ENCODE peak calls at places on chromosomes 3 and 15, in ten cellular contexts. G is upper lobe of right lung, O is progenitor cell of endocrine pancreas, K is psoas muscle, Z is GM13977, P is brain microvascular endothelial cell, A is colonic mucosa, M is stomach, I is cardiac muscle cell, R is A549. Q is an unnamed sample.

GRCh38 chr15:84856731-84857417 is 27.6 kb upstream of the SLC28A1 start:
- DNase-seq in R (no peak), P (no peak), A (no peak), G (no peak), K (no peak), I (no peak), M (no peak), Z (no peak), O (no peak), Q (no peak)

GRCh38 chr3:13235897-13236296 is 162.7 kb upstream of the IQSEC1 start:
- DNase-seq in K (no peak), R (no peak), M (no peak), O (no peak), A (no peak), P (no peak), Z (no peak), G (no peak), I (no peak), Q (no peak)

GRCh38 chr15:39153718-39154117 is 427.2 kb upstream of the THBS1 start:
- DNase-seq in K (no peak), P (no peak), G (no peak), Z (no peak), R (no peak), O (no peak), M (no peak), A (peak), I (no peak), Q (no peak)

GRCh38 chr3:187718802-187719201 is 16.4 kb upstream of the RTP2 start:
- DNase-seq in A (no peak), R (no peak), K (no peak), G (no peak), P (no peak), M (no peak), Z (no peak), O (no peak), I (no peak), Q (no peak)

GRCh38 chr3:12990306-12990705 is 82.9 kb downstream of the IQSEC1 start:
- DNase-seq in P (no peak), K (no peak), R (no peak), G (no peak), M (no peak), O (no peak), A (no peak), Z (no peak), I (no peak), Q (no peak)

GRCh38 chr15:42133892-42134502 is 22.4 kb downstream of the PLA2G4F start:
- DNase-seq in Z (peak), A (peak), O (no peak), M (peak), I (peak), R (peak), K (no peak), G (peak), P (no peak), Q (peak)

GRCh38 chr15:71103102-71103676 is 12.1 kb upstream of the THSD4 start:
- DNase-seq in M (peak), P (peak), R (no peak), I (peak), K (no peak), A (no peak), Z (peak), G (no peak), O (no peak), Q (peak)

GRCh38 chr15:73899197-73900128 is 26.1 kb downstream of the TBC1D21 start:
- DNase-seq in Z (no peak), I (peak), R (no peak), K (no peak), G (no peak), A (no peak), M (no peak), O (no peak), P (no peak), Q (no peak)

GRCh38 chr3:25582242-25582641 is 82.5 kb downstream of the TOP2B start:
- DNase-seq in P (peak), R (peak), Z (no peak), I (peak), M (no peak), O (no peak), G (no peak), A (no peak), K (no peak), Q (peak)

GRCh38 chr15:56524915-56525314 is 60.0 kb upstream of the MNS1 start:
- DNase-seq in Z (no peak), A (no peak), P (peak), K (no peak), I (no peak), M (no peak), R (no peak), O (no peak), G (no peak), Q (peak)

GRCh38 chr15:95556225-95556624 is 774.3 kb upstream of the NR2F2 start:
- DNase-seq in Z (no peak), R (no peak), P (no peak), G (no peak), K (no peak), I (no peak), A (no peak), M (no peak), O (no peak), Q (no peak)

GRCh38 chr3:51646091-51646490 is 25.0 kb upstream of the TEX264 start:
- DNase-seq in P (peak), M (no peak), Z (no peak), O (no peak), K (no peak), I (no peak), A (no peak), R (no peak), G (no peak), Q (no peak)

GRCh38 chr3:58574682-58575081 is 2.5 kb downstream of the FAM107A start:
- DNase-seq in G (no peak), K (no peak), O (no peak), I (no peak), R (no peak), Z (no peak), P (no peak), M (no peak), A (no peak), Q (no peak)

GRCh38 chr15:66827039-66827697 is 125.1 kb downstream of the SMAD6 start:
- DNase-seq in G (peak), I (no peak), P (no peak), A (no peak), R (no peak), Z (no peak), K (no peak), M (no peak), O (no peak), Q (no peak)
- TF ChIP-seq CTCF in G (no peak), I (no peak), P (no peak), A (no peak), R (no peak), Z (no peak), K (no peak), M (no peak), O (no peak), Q (no peak)

DNA sequence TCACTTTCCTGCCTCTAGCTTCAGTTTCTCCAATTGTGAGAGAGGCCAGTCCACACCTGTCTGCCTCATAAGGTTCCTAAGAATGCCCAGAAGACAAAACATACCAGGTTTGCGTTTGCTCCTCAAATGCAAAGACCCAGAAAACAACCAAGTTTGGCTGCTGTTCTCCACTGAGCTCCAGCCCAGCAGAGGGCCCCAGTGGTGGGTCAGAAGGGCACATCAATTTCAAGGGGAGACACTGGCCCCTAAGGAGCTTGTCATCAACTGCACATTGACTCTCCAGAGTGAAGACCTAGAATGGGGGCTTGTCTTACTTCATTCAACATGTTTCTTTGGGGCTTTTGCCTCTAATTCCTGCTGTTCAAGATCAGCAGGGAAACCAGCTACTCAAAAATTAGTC is 127.9 kb upstream of the SLC6A11 start:
- DNase-seq in K (no peak), I (no peak), P (no peak), A (no peak), Z (no peak), R (no peak), G (no peak), O (no peak), M (no peak), Q (no peak)
- TF ChIP-seq CTCF in K (no peak), I (no peak), P (no peak), A (no peak), Z (no peak), R (no peak), G (no peak), O (no peak), M (no peak), Q (no peak)

DNA sequence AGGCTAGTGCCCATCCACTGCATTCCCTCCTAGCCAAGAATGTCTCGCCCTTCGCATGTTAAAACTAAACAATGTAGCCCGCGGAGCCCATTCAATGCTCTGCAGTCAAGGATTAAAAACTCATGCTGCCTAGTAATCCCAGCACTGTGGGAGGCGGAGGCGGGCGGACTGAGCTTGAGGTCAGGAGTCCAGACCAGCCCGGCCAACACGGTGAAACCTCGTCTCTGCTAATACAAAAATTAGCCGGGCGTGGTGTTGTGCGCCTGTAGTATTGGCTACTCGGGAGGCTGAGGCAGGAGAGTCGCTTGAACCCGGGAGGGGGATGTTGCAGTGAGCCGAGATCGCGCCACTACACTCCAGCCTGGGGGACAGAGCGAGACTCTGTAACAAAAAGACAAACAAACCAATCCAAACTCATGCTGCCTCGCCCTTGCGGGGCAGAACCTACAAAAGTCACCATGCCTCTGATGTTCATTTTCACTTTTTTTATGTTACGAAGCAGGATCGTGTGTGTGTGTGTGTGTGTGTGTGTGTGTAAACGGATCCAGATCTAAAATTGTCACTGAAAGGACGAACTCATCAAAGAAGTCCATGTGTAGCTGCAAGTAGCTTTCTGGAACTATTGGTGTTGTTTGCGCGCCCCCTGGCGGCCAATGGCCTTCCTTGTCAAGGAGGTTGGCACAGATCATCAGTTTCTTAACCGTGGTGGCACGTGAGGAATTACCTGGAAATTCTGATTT is 54.8 kb upstream of the SPESP1 start:
- DNase-seq in P (peak), Z (peak), R (peak), G (peak), K (peak), O (peak), I (peak), A (peak), M (peak), Q (peak)
- TF ChIP-seq CTCF in P (peak), Z (peak), R (peak), G (peak), K (peak), O (peak), I (peak), A (peak), M (peak), Q (peak)

DNA sequence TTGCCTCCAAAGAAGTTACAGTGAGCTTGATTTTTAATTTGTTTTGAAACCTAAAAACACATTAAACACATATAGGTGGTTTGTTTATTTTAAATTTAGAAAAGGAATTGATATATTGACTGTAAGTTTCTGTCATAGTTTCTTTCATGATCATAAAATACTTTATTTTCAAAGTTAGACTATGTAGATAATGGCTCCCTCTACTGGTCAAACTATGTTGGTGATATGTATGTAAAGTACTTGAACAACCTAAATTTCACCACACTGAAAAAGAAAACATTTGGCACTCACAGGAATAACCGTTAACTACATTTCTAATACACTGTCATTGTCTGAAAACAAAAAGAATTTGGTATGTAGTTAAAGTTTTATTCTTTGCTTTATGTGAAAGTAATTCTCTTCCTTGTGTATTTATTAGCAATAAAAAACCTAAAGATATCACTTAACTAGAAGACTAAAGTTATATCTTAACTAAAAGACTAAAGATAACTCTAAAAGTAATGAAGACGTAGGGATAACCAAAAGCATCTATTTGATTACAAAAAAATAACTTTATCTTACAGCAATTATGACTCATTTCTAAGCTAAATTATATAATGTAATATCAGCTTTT is 427.5 kb downstream of the VGLL3 start:
- DNase-seq in Z (peak), G (no peak), P (no peak), M (no peak), A (no peak), I (peak), R (peak), O (no peak), K (no peak), Q (peak)
- TF ChIP-seq CTCF in Z (peak), G (peak), P (peak), M (no peak), A (peak), I (peak), R (peak), O (peak), K (peak), Q (peak)

DNA sequence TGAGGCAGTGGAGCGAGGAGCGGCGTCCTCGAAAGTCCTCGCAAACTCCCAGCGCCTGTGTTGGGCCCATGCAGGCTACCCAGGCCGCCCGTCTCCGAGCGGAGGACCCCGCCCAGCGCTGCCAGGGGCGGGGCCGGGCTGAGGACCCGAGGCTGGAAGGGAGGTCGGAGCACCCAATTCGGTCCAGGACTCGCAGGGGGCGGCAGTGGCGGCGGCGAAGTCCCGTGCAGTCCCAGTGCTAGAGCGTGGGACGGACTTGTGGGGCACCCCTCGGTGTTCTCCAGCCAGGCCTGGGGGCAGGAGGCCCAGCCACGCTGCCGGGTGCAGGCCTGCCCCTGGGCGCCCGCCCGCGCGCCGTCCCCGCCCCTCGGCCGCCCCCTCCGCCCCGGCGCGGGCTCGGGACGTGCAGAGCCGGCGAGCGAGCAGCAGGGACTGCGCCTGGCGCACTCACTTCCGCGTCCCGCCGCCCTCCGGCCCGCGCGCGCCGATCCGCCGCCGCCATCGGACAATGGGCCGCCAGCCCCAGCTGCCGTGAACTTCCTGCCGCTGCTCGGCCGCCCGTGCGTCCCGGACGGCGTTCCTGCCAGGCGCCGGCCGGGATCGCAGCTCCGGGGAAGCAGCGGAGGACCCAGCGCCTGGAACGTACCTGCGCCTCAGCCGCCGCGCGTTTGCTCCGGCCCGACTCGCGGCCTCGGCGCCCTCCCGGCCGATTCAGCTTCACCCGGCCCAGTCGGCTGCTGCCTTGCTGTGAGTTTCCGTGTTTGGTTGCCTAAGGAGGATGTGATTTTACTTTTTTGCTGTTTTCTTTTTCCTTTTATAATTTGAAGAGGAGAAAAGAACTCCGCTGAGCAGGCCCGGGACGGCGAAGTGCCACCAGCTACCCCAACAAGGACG is 596 bp upstream of the LIMD1 start:
- DNase-seq in I (peak), P (peak), K (peak), A (peak), G (peak), Z (peak), M (peak), R (peak), O (peak), Q (peak)
- TF ChIP-seq CTCF in I (no peak), P (no peak), K (no peak), A (no peak), G (no peak), Z (peak), M (no peak), R (no peak), O (no peak), Q (no peak)

GRCh38 chr3:14608298-14608697 is 43.3 kb upstream of the CCDC174 start:
- DNase-seq in P (no peak), Z (no peak), A (no peak), R (no peak), G (no peak), K (no peak), I (no peak), M (no peak), O (no peak), Q (no peak)
- TF ChIP-seq CTCF in P (peak), Z (no peak), A (no peak), R (peak), G (no peak), K (no peak), I (no peak), M (no peak), O (no peak), Q (peak)

GRCh38 chr15:91689377-91689776 is 164.1 kb upstream of the SLCO3A1 start:
- DNase-seq in Z (no peak), A (no peak), K (no peak), O (no peak), G (no peak), P (no peak), M (no peak), I (no peak), R (no peak), Q (no peak)
- TF ChIP-seq CTCF in Z (no peak), A (no peak), K (no peak), O (no peak), G (no peak), P (no peak), M (no peak), I (no peak), R (no peak), Q (no peak)

DNA sequence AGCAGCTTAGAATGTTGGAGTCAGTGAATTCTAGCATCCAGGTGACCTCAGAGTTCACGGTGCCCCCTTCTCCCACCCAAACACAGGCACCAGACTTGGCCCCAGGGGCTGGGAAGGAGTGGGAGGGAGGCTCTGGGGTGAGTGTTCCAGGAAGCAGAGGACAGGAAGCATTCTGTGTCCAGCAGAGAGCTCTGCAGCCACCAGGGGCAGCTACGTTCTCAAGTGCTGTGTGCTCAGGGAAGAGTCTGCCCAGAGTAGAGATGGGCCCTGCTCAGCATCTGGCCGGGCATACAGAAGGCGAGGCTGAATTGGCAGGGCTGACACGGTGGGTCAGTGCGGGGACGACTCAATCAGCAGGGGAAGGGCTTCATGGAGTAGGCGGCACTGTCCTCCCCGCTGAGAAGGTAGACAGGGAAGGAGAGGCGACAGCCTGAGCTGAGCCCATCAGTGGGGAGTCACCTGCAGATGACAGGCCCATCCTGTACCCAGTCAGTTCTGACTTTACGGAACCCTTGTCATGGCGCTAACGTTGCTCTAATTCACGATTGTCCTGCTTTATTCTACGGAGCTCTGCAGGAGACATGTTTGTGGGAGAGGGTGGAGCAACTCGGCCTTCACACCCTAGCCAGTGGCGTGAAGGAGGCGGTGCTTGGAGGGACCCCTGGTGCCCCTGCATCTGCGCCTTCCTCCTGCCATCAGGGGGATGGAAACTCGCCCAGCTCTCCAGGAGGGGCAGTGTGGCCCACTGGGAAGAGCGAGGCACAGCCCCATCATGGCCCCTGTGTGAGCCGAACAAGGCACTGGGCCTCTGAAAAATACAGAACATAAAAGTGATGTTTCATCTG is 82.1 kb downstream of the C3orf70 start:
- DNase-seq in G (no peak), O (no peak), Z (no peak), K (no peak), A (peak), P (peak), R (peak), M (no peak), I (peak), Q (peak)
- TF ChIP-seq CTCF in G (peak), O (peak), Z (no peak), K (no peak), A (peak), P (peak), R (no peak), M (no peak), I (peak), Q (peak)

GRCh38 chr3:64575211-64575844 is 112.5 kb downstream of the ADAMTS9 start:
- DNase-seq in G (no peak), R (peak), O (no peak), K (no peak), A (no peak), P (peak), I (no peak), Z (peak), M (no peak), Q (no peak)

GRCh38 chr3:64574194-64574593 is 113.6 kb downstream of the ADAMTS9 start:
- DNase-seq in O (no peak), I (no peak), R (no peak), M (no peak), P (no peak), G (no peak), Z (no peak), A (no peak), K (no peak), Q (no peak)

GRCh38 chr3:64578797-64579196 is 109.0 kb downstream of the ADAMTS9 start:
- DNase-seq in K (no peak), A (no peak), Z (no peak), P (no peak), O (no peak), M (no peak), G (no peak), I (no peak), R (no peak), Q (no peak)

GRCh38 chr3:64584193-64584592 is 103.6 kb downstream of the ADAMTS9 start:
- DNase-seq in A (no peak), R (no peak), Z (no peak), M (no peak), K (no peak), O (no peak), G (no peak), I (no peak), P (no peak), Q (no peak)

DNA sequence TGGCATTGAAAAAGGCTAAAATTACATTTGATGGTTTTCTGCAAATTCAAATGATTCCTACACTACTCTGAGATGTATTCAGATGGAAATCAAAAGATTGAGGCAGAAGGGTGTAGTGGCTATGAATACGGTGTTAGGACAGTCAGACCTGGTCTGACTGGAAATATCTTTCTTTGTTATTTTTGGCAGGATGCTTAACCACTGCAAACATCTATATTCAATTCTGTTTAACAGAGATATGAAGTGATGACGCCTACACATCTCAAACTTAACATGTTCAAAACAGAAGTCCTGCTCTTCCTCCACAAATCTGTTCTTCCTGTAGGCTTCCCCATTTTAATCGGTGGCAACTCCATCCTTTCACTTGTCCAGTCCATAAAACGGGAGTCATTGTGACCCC is 109.4 kb downstream of the ADAMTS9 start:
- DNase-seq in M (no peak), P (peak), A (no peak), R (no peak), I (no peak), Z (no peak), G (no peak), O (no peak), K (no peak), Q (no peak)
- TF ChIP-seq CTCF in M (no peak), P (no peak), A (no peak), R (no peak), I (no peak), Z (no peak), G (no peak), O (no peak), K (no peak), Q (no peak)